ENCODE peak calls at places on chromosome 13, in eight cellular contexts. J is tibial nerve; N is CD4-positive, CD25-positive, alpha-beta regulatory T cell; F is psoas muscle; A is esophagus squamous epithelium; M is cardiac muscle cell; Y is right cardiac atrium; U is pancreas. K is an unnamed sample.

GRCh38 chr13:30463820-30464495 is 1.8 kb downstream of the HMGB1 start:
- DNase-seq in J (peak; percentile 18), N (peak; percentile 87), F (peak; percentile 79), A (peak; percentile 12), M (peak; percentile 56), Y (peak; percentile 61), U (peak; percentile 82), K (peak; percentile 69)

GRCh38 chr13:57191667-57192066 is 24.7 kb downstream of the PRR20E start:
- DNase-seq in J (no peak), N (no peak), F (no peak), A (no peak), M (no peak), Y (no peak), U (no peak), K (no peak)

GRCh38 chr13:36712785-36713184 is 39.0 kb downstream of the SERTM1 start:
- DNase-seq in J (no peak), N (no peak), F (no peak), A (no peak), M (no peak), Y (no peak), U (no peak), K (peak; percentile 92)

GRCh38 chr13:43574601-43575000 is 212.2 kb downstream of the ENOX1 start:
- DNase-seq in J (no peak), N (no peak), F (no peak), A (no peak), M (no peak), Y (no peak), U (no peak), K (no peak)

GRCh38 chr13:113123226-113124150 is 889 bp downstream of the F10 start:
- DNase-seq in J (no peak), N (no peak), F (no peak), A (no peak), M (no peak), Y (no peak), U (no peak), K (no peak)

GRCh38 chr13:28204043-28204442 is 65.7 kb downstream of the PAN3 start:
- DNase-seq in J (no peak), N (peak; percentile 2), F (no peak), A (no peak), M (no peak), Y (no peak), U (no peak), K (no peak)

GRCh38 chr13:52345631-52346251 is 60.2 kb downstream of the THSD1 start:
- DNase-seq in J (no peak), N (no peak), F (no peak), A (no peak), M (no peak), Y (no peak), U (no peak), K (no peak)

GRCh38 chr13:42892760-42893159 is 99.3 kb downstream of the EPSTI1 start:
- DNase-seq in J (no peak), N (no peak), F (no peak), A (no peak), M (no peak), Y (no peak), U (no peak), K (peak; percentile 69)

GRCh38 chr13:41791056-41791455 is 169.9 kb downstream of the VWA8 start:
- DNase-seq in J (no peak), N (no peak), F (no peak), A (no peak), M (no peak), Y (no peak), U (no peak), K (no peak)

GRCh38 chr13:104993708-104994107 is 1541.8 kb downstream of the EFNB2 start:
- DNase-seq in J (no peak), N (no peak), F (no peak), A (no peak), M (peak; percentile 3), Y (no peak), U (no peak), K (no peak)

GRCh38 chr13:21879263-21879914 is 208.5 kb downstream of the FGF9 start:
- DNase-seq in J (no peak), N (peak; percentile 1), F (no peak), A (no peak), M (no peak), Y (no peak), U (no peak), K (no peak)

GRCh38 chr13:86840250-86841191 is 830.6 kb upstream of the SLITRK5 start:
- DNase-seq in J (no peak), N (no peak), F (no peak), A (no peak), M (no peak), Y (no peak), U (no peak), K (no peak)

GRCh38 chr13:47457631-47458030 is 543.4 kb downstream of the SUCLA2 start:
- DNase-seq in J (no peak), N (no peak), F (no peak), A (no peak), M (no peak), Y (no peak), U (no peak), K (peak; percentile 34)

GRCh38 chr13:30869491-30869890 is 36.6 kb upstream of the MEDAG start:
- DNase-seq in J (no peak), N (no peak), F (peak; percentile 67), A (no peak), M (no peak), Y (peak; percentile 75), U (no peak), K (peak; percentile 61)

GRCh38 chr13:41352935-41353801 is 42.1 kb downstream of the NAA16 start:
- DNase-seq in J (no peak), N (peak; percentile 83), F (no peak), A (no peak), M (peak; percentile 28), Y (no peak), U (no peak), K (peak; percentile 33)

GRCh38 chr13:52455677-52456041 is 381 bp downstream of the CKAP2 start:
- DNase-seq in J (no peak), N (peak; percentile 84), F (peak; percentile 78), A (peak; percentile 45), M (peak; percentile 92), Y (peak; percentile 73), U (peak; percentile 83), K (peak; percentile 67)

GRCh38 chr13:73549717-73550116 is 490.9 kb downstream of the KLF5 start:
- DNase-seq in J (no peak), N (no peak), F (no peak), A (no peak), M (no peak), Y (no peak), U (no peak), K (no peak)

GRCh38 chr13:77002590-77003190 is 10.8 kb downstream of the CLN5 start:
- DNase-seq in J (no peak), N (no peak), F (no peak), A (no peak), M (peak; percentile 28), Y (no peak), U (no peak), K (peak; percentile 24)

GRCh38 chr13:27203854-27204253 is 32.2 kb upstream of the USP12 start:
- DNase-seq in J (no peak), N (peak; percentile 16), F (no peak), A (no peak), M (no peak), Y (no peak), U (no peak), K (peak; percentile 41)

GRCh38 chr13:46593403-46593802 is 40.4 kb downstream of the LRCH1 start:
- DNase-seq in J (no peak), N (peak; percentile 85), F (no peak), A (no peak), M (no peak), Y (no peak), U (no peak), K (no peak)

GRCh38 chr13:98598043-98598442 is 21.1 kb upstream of the STK24 start:
- DNase-seq in J (no peak), N (no peak), F (no peak), A (no peak), M (no peak), Y (no peak), U (no peak), K (no peak)

GRCh38 chr13:111126509-111126908 is 11.4 kb downstream of the ARHGEF7 start:
- DNase-seq in J (no peak), N (no peak), F (no peak), A (no peak), M (no peak), Y (no peak), U (no peak), K (no peak)

GRCh38 chr13:111131610-111132009 is 16.5 kb downstream of the ARHGEF7 start:
- DNase-seq in J (no peak), N (no peak), F (no peak), A (no peak), M (no peak), Y (no peak), U (no peak), K (no peak)

GRCh38 chr13:111130111-111130508 is 15.0 kb downstream of the ARHGEF7 start:
- DNase-seq in J (no peak), N (no peak), F (no peak), A (no peak), M (no peak), Y (no peak), U (no peak), K (no peak)

GRCh38 chr13:111131048-111131447 is 15.9 kb downstream of the ARHGEF7 start:
- DNase-seq in J (no peak), N (no peak), F (no peak), A (no peak), M (no peak), Y (no peak), U (no peak), K (no peak)

GRCh38 chr13:111129465-111130110 is 14.5 kb downstream of the ARHGEF7 start:
- DNase-seq in J (no peak), N (no peak), F (no peak), A (no peak), M (no peak), Y (no peak), U (no peak), K (no peak)
- H3K4me3 ChIP-seq in J (no peak overlapping the region), N (no peak overlapping the region), F (no peak overlapping the region), A (no peak overlapping the region), M (no peak overlapping the region), Y (no peak overlapping the region), U (no peak overlapping the region), K (no peak overlapping the region)

GRCh38 chr13:110262944-110263343 is 44.0 kb downstream of the COL4A1 start:
- DNase-seq in J (no peak), N (no peak), F (no peak), A (no peak), M (no peak), Y (no peak), U (no peak), K (no peak)
- H3K4me1 ChIP-seq in J (peaks cover 92% of the 10 kb centered on the region), N (no peaks in the 10 kb centered on the region), F (peaks cover 25% of the 10 kb centered on the region), A (peaks cover 44% of the 10 kb centered on the region), M (no peaks in the 10 kb centered on the region), Y (peaks cover 34% of the 10 kb centered on the region), U (no peaks in the 10 kb centered on the region), K (peaks cover 41% of the 10 kb centered on the region)

GRCh38 chr13:22883961-22884360 is 296.8 kb upstream of the SGCG start:
- DNase-seq in J (no peak), N (no peak), F (no peak), A (no peak), M (no peak), Y (no peak), U (no peak), K (no peak)
- H3K4me3 ChIP-seq in J (no peak overlapping the region), N (no peak overlapping the region), F (no peak overlapping the region), A (no peak overlapping the region), M (no peak overlapping the region), Y (no peak overlapping the region), U (no peak overlapping the region), K (no peak overlapping the region)

DNA sequence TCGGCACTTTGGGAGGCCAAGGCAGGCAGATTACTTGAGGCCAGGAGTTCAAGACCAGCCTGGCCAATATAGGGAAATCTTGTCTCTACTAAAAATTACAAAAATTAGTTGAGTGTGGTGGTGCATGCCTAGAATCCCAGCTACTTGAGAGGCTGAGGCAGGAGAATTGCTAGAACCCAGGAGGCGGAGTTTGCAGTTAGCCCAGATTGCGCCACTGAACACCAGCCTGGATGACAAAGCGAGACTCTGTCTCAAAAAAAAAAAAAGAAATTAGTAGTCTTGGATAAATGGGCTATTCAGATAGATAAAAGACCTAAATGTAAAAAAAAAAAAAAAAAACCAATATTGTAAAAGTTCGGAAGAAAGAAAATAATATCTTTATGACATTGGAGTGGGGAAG is 26.8 kb upstream of the RNASEH2B start:
- DNase-seq in J (no peak), N (no peak), F (no peak), A (no peak), M (no peak), Y (no peak), U (no peak), K (no peak)
- H3K4me1 ChIP-seq in J (no peaks in the 10 kb centered on the region), N (no peaks in the 10 kb centered on the region), F (no peaks in the 10 kb centered on the region), A (no peaks in the 10 kb centered on the region), M (no peaks in the 10 kb centered on the region), Y (no peaks in the 10 kb centered on the region), U (no peaks in the 10 kb centered on the region), K (no peaks in the 10 kb centered on the region)